ENCODE peak calls at places on chromosomes 2 and 18, in seven cellular contexts. J is fibroblast of lung, S is cardiac muscle cell, Y is psoas muscle, I is PC-3, K is uterus, Q is prostate gland. C is an unnamed sample.
A peak's percentile ranks its signal among the peaks of the same experiment; 100 is the strongest.

GRCh38 chr2:51710222-51710621 is 678.3 kb upstream of the NRXN1 start:
- DNase-seq in J (no peak), S (peak; percentile 19), Y (no peak), I (no peak), K (no peak), Q (no peak), C (no peak)

GRCh38 chr2:85549826-85550225 is 10.9 kb downstream of the MAT2A start:
- DNase-seq in J (peak; percentile 97), S (no peak), Y (no peak), I (peak; percentile 71), K (no peak), Q (no peak), C (no peak)

GRCh38 chr2:190948671-190949070 is 65.3 kb downstream of the STAT1 start:
- DNase-seq in J (no peak), S (no peak), Y (no peak), I (peak; percentile 72), K (no peak), Q (no peak), C (no peak)

GRCh38 chr2:88024509-88024908 is 8.2 kb upstream of the RNU2-63P start:
- DNase-seq in J (no peak), S (peak; percentile 45), Y (no peak), I (no peak), K (no peak), Q (no peak), C (no peak)

GRCh38 chr2:134244091-134244490 is 9.8 kb upstream of the MGAT5 start:
- DNase-seq in J (no peak), S (no peak), Y (no peak), I (no peak), K (no peak), Q (no peak), C (no peak)

GRCh38 chr2:39989888-39990287 is 210.8 kb upstream of the THUMPD2 start:
- DNase-seq in J (no peak), S (no peak), Y (no peak), I (no peak), K (no peak), Q (no peak), C (no peak)

GRCh38 chr2:206028101-206028500 is 57.9 kb downstream of the INO80D start:
- DNase-seq in J (no peak), S (no peak), Y (no peak), I (no peak), K (no peak), Q (no peak), C (no peak)

GRCh38 chr18:77129150-77129551 is 3.4 kb downstream of the MBP start:
- DNase-seq in J (peak; percentile 66), S (no peak), Y (peak; percentile 58), I (peak; percentile 59), K (peak; percentile 65), Q (no peak), C (no peak)

GRCh38 chr2:106285237-106285829 is 91.2 kb upstream of the UXS1 start:
- DNase-seq in J (no peak), S (no peak), Y (no peak), I (no peak), K (no peak), Q (no peak), C (no peak)

GRCh38 chr18:12990128-12990485 is 1.1 kb upstream of the CEP192 start:
- DNase-seq in J (no peak), S (no peak), Y (no peak), I (no peak), K (no peak), Q (no peak), C (no peak)

GRCh38 chr2:100184055-100184737 is 41.8 kb upstream of the AFF3 start:
- DNase-seq in J (no peak), S (no peak), Y (no peak), I (no peak), K (no peak), Q (no peak), C (no peak)

GRCh38 chr2:43995733-43996533 is at the start of gene LRPPRC:
- DNase-seq in J (peak; percentile 98), S (peak; percentile 98), Y (peak; percentile 96), I (peak; percentile 94), K (peak; percentile 90), Q (peak; percentile 92), C (peak; percentile 90)

GRCh38 chr2:87403893-87404175 is 344.1 kb upstream of the PLGLB2 start:
- DNase-seq in J (no peak), S (no peak), Y (no peak), I (no peak), K (no peak), Q (peak; percentile 3), C (no peak)

GRCh38 chr2:160751021-160751420 is 257.4 kb upstream of the RBMS1 start:
- DNase-seq in J (peak; percentile 32), S (no peak), Y (no peak), I (peak; percentile 96), K (no peak), Q (no peak), C (no peak)

GRCh38 chr2:128559533-128560515 is 241.2 kb upstream of the HS6ST1 start:
- DNase-seq in J (no peak), S (no peak), Y (no peak), I (no peak), K (no peak), Q (no peak), C (no peak)

GRCh38 chr2:3595985-3596384 is 1.1 kb downstream of the COLEC11 start:
- DNase-seq in J (no peak), S (no peak), Y (no peak), I (no peak), K (no peak), Q (no peak), C (no peak)

GRCh38 chr2:116761864-116762263 is 1052.6 kb upstream of the DDX18 start:
- DNase-seq in J (no peak), S (no peak), Y (no peak), I (no peak), K (no peak), Q (no peak), C (no peak)

GRCh38 chr18:66708631-66709030 is 104.7 kb upstream of the CDH19 start:
- DNase-seq in J (no peak), S (no peak), Y (no peak), I (no peak), K (no peak), Q (no peak), C (no peak)
- H3K9me3 ChIP-seq in J (no peaks in the 10 kb centered on the region), S (no peaks in the 10 kb centered on the region), Y (no peaks in the 10 kb centered on the region), I (no peaks in the 10 kb centered on the region), K (no peaks in the 10 kb centered on the region), Q (no peaks in the 10 kb centered on the region), C (no peaks in the 10 kb centered on the region)

GRCh38 chr2:185402474-185402873 is 336.1 kb upstream of the FSIP2 start:
- DNase-seq in J (no peak), S (no peak), Y (no peak), I (no peak), K (no peak), Q (no peak), C (no peak)

DNA sequence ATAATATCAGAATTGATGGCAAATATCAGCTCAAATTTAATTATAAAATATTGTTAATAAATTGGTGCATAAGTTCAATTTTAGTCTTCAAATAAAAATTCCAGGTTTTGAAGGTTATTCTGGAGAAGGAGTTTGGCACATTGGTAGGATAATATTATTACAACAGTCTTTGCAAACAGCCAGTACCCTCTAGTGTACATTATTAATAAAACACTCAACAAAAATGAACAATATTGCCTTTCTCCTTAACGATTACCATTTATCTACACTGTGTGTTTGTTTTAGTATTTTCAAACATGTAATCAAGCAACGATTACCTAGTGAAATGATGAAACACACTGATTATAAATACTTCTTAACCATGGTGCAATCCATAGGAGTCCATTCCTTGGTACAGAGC is 334.0 kb upstream of the FSIP2 start:
- DNase-seq in J (no peak), S (no peak), Y (no peak), I (no peak), K (no peak), Q (no peak), C (no peak)
- TF ChIP-seq CTCF in J (no peak), S (no peak), Y (no peak), I (peak; percentile 44), K (no peak), Q (no peak), C (no peak)

GRCh38 chr2:168529900-168530561 is 74.0 kb downstream of the CERS6 start:
- DNase-seq in J (no peak), S (no peak), Y (no peak), I (peak; percentile 54), K (no peak), Q (no peak), C (no peak)

GRCh38 chr2:168528016-168528415 is 71.9 kb downstream of the CERS6 start:
- DNase-seq in J (peak; percentile 53), S (no peak), Y (no peak), I (no peak), K (no peak), Q (no peak), C (no peak)

GRCh38 chr2:168528469-168528868 is 72.4 kb downstream of the CERS6 start:
- DNase-seq in J (peak; percentile 59), S (no peak), Y (no peak), I (peak; percentile 59), K (no peak), Q (no peak), C (no peak)

GRCh38 chr2:168529054-168529833 is 73.2 kb downstream of the CERS6 start:
- DNase-seq in J (no peak), S (no peak), Y (no peak), I (peak; percentile 50), K (no peak), Q (no peak), C (no peak)

GRCh38 chr2:168530980-168531379 is 74.9 kb downstream of the CERS6 start:
- DNase-seq in J (peak; percentile 40), S (no peak), Y (no peak), I (no peak), K (no peak), Q (no peak), C (no peak)
- H3K9me3 ChIP-seq in J (no peaks in the 10 kb centered on the region), S (no peaks in the 10 kb centered on the region), Y (no peaks in the 10 kb centered on the region), I (no peaks in the 10 kb centered on the region), K (no peaks in the 10 kb centered on the region), Q (no peaks in the 10 kb centered on the region), C (no peaks in the 10 kb centered on the region)

DNA sequence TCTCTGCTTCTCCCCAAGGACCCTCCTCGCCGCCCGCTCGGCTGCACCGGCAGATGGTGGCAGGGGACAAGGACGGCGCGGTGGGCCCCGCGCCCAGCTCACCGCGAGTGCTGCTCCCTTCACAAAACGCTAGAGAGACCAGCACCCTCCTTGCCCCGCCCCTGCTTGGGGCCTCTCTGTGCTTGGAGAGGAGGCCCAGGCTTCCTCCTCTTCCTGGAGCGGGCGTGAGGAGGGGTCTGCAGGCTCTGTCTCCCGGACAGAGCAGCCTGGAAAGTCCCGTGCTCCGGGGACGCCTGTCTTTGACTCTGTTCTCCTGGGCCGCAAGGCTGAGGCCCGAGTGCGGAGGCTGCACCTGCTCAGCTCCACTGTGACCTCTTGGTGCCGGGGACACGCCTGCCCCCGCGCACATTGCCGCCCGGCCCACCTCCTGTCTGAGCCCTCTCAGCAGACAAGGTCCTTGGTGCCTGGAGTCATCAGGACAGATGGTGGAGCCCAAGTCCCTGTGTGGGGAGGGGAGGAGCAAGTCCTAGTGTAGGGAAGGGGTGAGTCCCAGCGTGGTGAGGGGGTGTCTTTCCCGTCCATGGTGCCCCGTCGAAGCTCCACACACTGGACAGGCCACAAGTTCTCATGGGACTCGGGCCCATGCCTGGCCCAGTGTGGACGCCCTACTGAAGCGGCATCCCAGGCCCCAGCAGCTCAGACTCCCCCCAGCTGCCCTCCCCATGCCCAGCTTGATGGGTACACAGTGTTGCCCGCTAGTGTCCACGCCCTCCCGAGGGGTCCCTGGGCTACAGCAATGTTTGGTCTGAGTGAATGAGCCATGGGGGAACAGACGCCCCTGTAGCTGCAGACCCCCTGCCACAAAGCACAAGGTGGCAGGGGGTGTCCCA is 33.8 kb downstream of the RTP5 start:
- DNase-seq in J (no peak), S (no peak), Y (no peak), I (no peak), K (no peak), Q (no peak), C (peak; percentile 25)
- TF ChIP-seq CTCF in J (no peak), S (no peak), Y (no peak), I (no peak), K (no peak), Q (no peak), C (no peak)

C was measured in CD4-positive, alpha-beta T cell.